ENCODE peak calls at places on chromosomes 3 and 15, in four cellular contexts. P is cardiac fibroblast, R is NCI-H524, L is heart right ventricle. K is an unnamed sample.

GRCh38 chr3:194468086-194468485 is 18.7 kb downstream of the ATP13A3 start:
- DNase-seq in R (peak; percentile 29), L (no peak), P (no peak), K (no peak)

GRCh38 chr3:115862824-115863223 is 239.5 kb downstream of the GAP43 start:
- DNase-seq in P (no peak), L (no peak), R (peak; percentile 75), K (no peak)

GRCh38 chr15:70137975-70138374 is 40.3 kb upstream of the TLE3 start:
- DNase-seq in R (peak; percentile 19), P (no peak), L (no peak), K (no peak)

GRCh38 chr3:30401971-30402370 is 204.4 kb upstream of the TGFBR2 start:
- DNase-seq in P (peak; percentile 24), L (peak; percentile 14), R (no peak), K (no peak)

GRCh38 chr3:46847744-46848143 is 15.5 kb downstream of the MYL3 start:
- DNase-seq in L (no peak), R (no peak), P (no peak), K (no peak)

GRCh38 chr3:78919021-78919755 is 848.6 kb downstream of the ROBO1 start:
- DNase-seq in R (peak; percentile 79), P (peak; percentile 68), L (no peak), K (no peak)

GRCh38 chr3:113804701-113805100 is 33.9 kb upstream of the GRAMD1C start:
- DNase-seq in L (no peak), R (no peak), P (no peak), K (no peak)

GRCh38 chr3:52453496-52454234 is at the start of gene TNNC1:
- DNase-seq in L (peak; percentile 76), P (no peak), R (peak; percentile 25), K (no peak)

GRCh38 chr3:168168743-168169142 is 73.0 kb upstream of the GOLIM4 start:
- DNase-seq in P (no peak), L (no peak), R (no peak), K (no peak)

GRCh38 chr3:10470666-10471336 is 34.6 kb downstream of the ATP2B2 start:
- DNase-seq in L (no peak), R (peak; percentile 66), P (no peak), K (peak; percentile 65)

GRCh38 chr15:68271854-68272471 is 5.6 kb upstream of the FEM1B start:
- DNase-seq in P (peak; percentile 50), L (no peak), R (no peak), K (peak; percentile 35)

GRCh38 chr15:88489321-88489720 is 21.8 kb downstream of the MRPS11 start:
- DNase-seq in L (no peak), P (no peak), R (no peak), K (no peak)

GRCh38 chr15:33872761-33873106 is 95.6 kb upstream of the CHRM5 start:
- DNase-seq in L (no peak), R (no peak), P (no peak), K (no peak)

GRCh38 chr15:31372635-31373091 is 46.0 kb downstream of the KLF13 start:
- DNase-seq in P (peak; percentile 90), R (no peak), L (peak; percentile 79), K (peak; percentile 84)

GRCh38 chr3:82033186-82033585 is 271.7 kb upstream of the GBE1 start:
- DNase-seq in P (no peak), R (no peak), L (no peak), K (no peak)

GRCh38 chr3:66500575-66501482 is at the start of gene LRIG1:
- DNase-seq in R (peak; percentile 97), P (peak; percentile 99), L (peak; percentile 99), K (peak; percentile 96)

GRCh38 chr15:40052604-40053003 is 13.6 kb upstream of the SRP14 start:
- DNase-seq in L (no peak), R (no peak), P (no peak), K (no peak)